ENCODE peak calls at places on chromosomes 1 and 21, in six cellular contexts. X is effector memory CD8-positive, alpha-beta T cell; W is HT1080; K is AG09309; P is brain microvascular endothelial cell; D is AG10803. E is an unnamed sample.

GRCh38 chr1:223712856-223713494 is 636 bp downstream of the CAPN2 start:
- DNase-seq in K (no peak), X (peak), D (no peak), W (no peak), P (no peak), E (peak)

GRCh38 chr1:92709738-92710137 is 75.2 kb downstream of the EVI5 start:
- DNase-seq in D (peak), W (peak), K (peak), P (peak), X (no peak), E (peak)

GRCh38 chr1:202982715-202983435 is 15.8 kb upstream of the CYB5R1 start:
- DNase-seq in X (no peak), W (peak), D (no peak), K (no peak), P (no peak), E (no peak)

GRCh38 chr21:35401476-35401875 is 352.4 kb upstream of the RUNX1 start:
- DNase-seq in W (no peak), X (no peak), D (peak), P (peak), K (no peak), E (no peak)

GRCh38 chr1:243845888-243846287 is 4.2 kb downstream of the AKT3 start:
- DNase-seq in W (no peak), X (no peak), D (no peak), K (no peak), P (no peak), E (no peak)

GRCh38 chr1:188006354-188006753 is 1177.6 kb downstream of the PLA2G4A start:
- DNase-seq in P (no peak), W (no peak), K (no peak), X (no peak), D (no peak), E (peak)

GRCh38 chr1:151494741-151495281 is 16.4 kb upstream of the CGN start:
- DNase-seq in P (no peak), W (peak), K (peak), X (no peak), D (peak), E (peak)

GRCh38 chr1:201131398-201131797 is 4.4 kb upstream of the ASCL5 start:
- DNase-seq in P (no peak), W (no peak), K (no peak), X (no peak), D (no peak), E (no peak)

GRCh38 chr1:248924696-248925532 is 18.9 kb downstream of the PGBD2 start:
- DNase-seq in P (peak), W (peak), X (peak), D (peak), K (no peak), E (peak)

GRCh38 chr1:89489037-89489729 is 35.4 kb upstream of the LRRC8B start:
- DNase-seq in W (peak), P (no peak), X (no peak), D (peak), K (no peak), E (no peak)

GRCh38 chr1:230348386-230349022 is 77.6 kb downstream of the PGBD5 start:
- DNase-seq in X (no peak), W (no peak), K (no peak), P (no peak), D (no peak), E (no peak)

GRCh38 chr1:145777357-145778145 is 46.3 kb downstream of the RNF115 start:
- DNase-seq in X (no peak), W (no peak), D (peak), P (no peak), K (no peak), E (no peak)

GRCh38 chr1:220575718-220576497 is 48.0 kb downstream of the MARK1 start:
- DNase-seq in X (no peak), W (peak), K (no peak), D (no peak), P (no peak), E (no peak)

GRCh38 chr1:11383553-11384169 is 95.3 kb upstream of the DISP3 start:
- DNase-seq in W (no peak), X (no peak), D (no peak), K (no peak), P (no peak), E (no peak)

GRCh38 chr1:185595835-185596667 is 138.1 kb upstream of the HMCN1 start:
- DNase-seq in K (no peak), D (peak), P (peak), W (peak), X (peak), E (peak)

GRCh38 chr1:177937931-177938330 is 31.9 kb downstream of the SEC16B start:
- DNase-seq in D (peak), W (no peak), P (peak), X (no peak), K (no peak), E (no peak)

GRCh38 chr1:91278754-91279153 is 125.9 kb downstream of the HFM1 start:
- DNase-seq in D (peak), X (no peak), K (peak), P (no peak), W (peak), E (peak)

GRCh38 chr1:25820247-25821111 is 725 bp downstream of the MTFR1L start:
- DNase-seq in K (no peak), X (peak), D (peak), W (peak), P (peak), E (peak)

GRCh38 chr1:149843302-149844041 is 55.9 kb upstream of the BOLA1 start:
- DNase-seq in X (no peak), P (no peak), W (peak), D (peak), K (no peak), E (peak)

GRCh38 chr1:210647406-210648333 is 319.0 kb downstream of the HHAT start:
- DNase-seq in P (peak), X (no peak), K (peak), W (peak), D (peak), E (no peak)

GRCh38 chr1:15501208-15502032 is 22.6 kb downstream of the CASP9 start:
- DNase-seq in K (no peak), D (peak), W (peak), X (peak), P (peak), E (peak)

GRCh38 chr1:25064465-25065238 is 134.6 kb upstream of the RUNX3 start:
- DNase-seq in W (no peak), X (peak), D (no peak), K (no peak), P (no peak), E (no peak)

GRCh38 chr1:201925961-201926585 is 20.3 kb downstream of the LMOD1 start:
- DNase-seq in X (no peak), W (no peak), K (no peak), D (no peak), P (no peak), E (no peak)

GRCh38 chr1:71738256-71738655 is 544.1 kb downstream of the NEGR1 start:
- DNase-seq in K (no peak), P (no peak), D (no peak), W (no peak), X (no peak), E (no peak)

GRCh38 chr1:118459871-118460270 is 274.8 kb upstream of the SPAG17 start:
- DNase-seq in P (no peak), W (no peak), K (no peak), X (no peak), D (no peak), E (no peak)

GRCh38 chr1:45894921-45895320 is 91.5 kb downstream of the MAST2 start:
- DNase-seq in P (no peak), W (no peak), K (no peak), D (no peak), X (no peak), E (no peak)

GRCh38 chr1:234779160-234779538 is 169.2 kb upstream of the IRF2BP2 start:
- DNase-seq in W (peak), D (no peak), P (no peak), X (no peak), K (no peak), E (peak)

GRCh38 chr21:37028579-37028978 is 22.1 kb downstream of the RIPPLY3 start:
- DNase-seq in D (no peak), X (no peak), W (no peak), K (no peak), P (no peak), E (no peak)

GRCh38 chr1:13892671-13893325 is 192.8 kb downstream of the PRDM2 start:
- DNase-seq in P (no peak), X (no peak), K (no peak), W (no peak), D (no peak), E (no peak)

GRCh38 chr1:212532469-212533235 is 75.9 kb upstream of the ATF3 start:
- DNase-seq in P (no peak), D (no peak), X (no peak), K (no peak), W (no peak), E (no peak)

GRCh38 chr1:204150702-204151561 is 912 bp downstream of the ETNK2 start:
- DNase-seq in K (no peak), P (no peak), D (no peak), W (no peak), X (no peak), E (no peak)

GRCh38 chr1:83918688-83919285 is 80.1 kb downstream of the TTLL7 start:
- DNase-seq in K (no peak), P (no peak), X (no peak), W (no peak), D (no peak), E (no peak)

GRCh38 chr1:211476200-211476849 is 15.6 kb downstream of the RD3 start:
- DNase-seq in D (peak), P (peak), W (peak), X (peak), K (peak), E (peak)

E was measured in endothelial cell of umbilical vein.